ENCODE peak calls at places on chromosomes 6 and 20, in ten cellular contexts. I, Y, K, H, A, R, J, G, W and Z are unnamed samples.
A peak's percentile ranks its signal among the peaks of the same experiment; 100 is the strongest.

GRCh38 chr6:3289664-3290055 is 30.9 kb downstream of the PSMG4 start:
- DNase-seq in R (peak; percentile 18), G (no peak), J (no peak), K (no peak), W (peak; percentile 41), A (no peak), H (no peak), Y (no peak), I (no peak), Z (no peak)

GRCh38 chr6:25366785-25367657 is 87.8 kb downstream of the CARMIL1 start:
- DNase-seq in A (no peak), W (no peak), R (no peak), G (peak; percentile 20), H (peak; percentile 30), I (no peak), Y (no peak), J (no peak), K (no peak), Z (no peak)

GRCh38 chr6:169411296-169411695 is 157.7 kb upstream of the THBS2 start:
- DNase-seq in I (no peak), W (no peak), Y (no peak), G (no peak), K (no peak), A (no peak), H (no peak), J (no peak), R (no peak), Z (no peak)

GRCh38 chr6:140271759-140272377 is 897.4 kb upstream of the CITED2 start:
- DNase-seq in I (peak; percentile 65), Y (no peak), W (no peak), G (no peak), H (peak; percentile 34), A (no peak), K (no peak), R (no peak), J (peak; percentile 14), Z (no peak)

GRCh38 chr6:1763411-1763810 is 153.7 kb downstream of the FOXC1 start:
- DNase-seq in R (no peak), G (no peak), J (no peak), Y (no peak), H (no peak), A (no peak), K (no peak), I (no peak), W (no peak), Z (no peak)

GRCh38 chr6:149897015-149897697 is 757 bp downstream of the RAET1E start:
- DNase-seq in K (no peak), I (no peak), Y (peak; percentile 88), J (peak; percentile 44), R (peak; percentile 94), A (peak; percentile 3), H (no peak), G (no peak), W (peak; percentile 81), Z (peak; percentile 61)

GRCh38 chr6:141744971-141745370 is 387.8 kb upstream of the GJE1 start:
- DNase-seq in K (no peak), H (no peak), A (peak; percentile 83), I (no peak), W (no peak), Y (no peak), J (peak; percentile 1), R (no peak), G (no peak), Z (no peak)

GRCh38 chr20:8803065-8803464 is 265.8 kb upstream of the PLCB4 start:
- DNase-seq in W (no peak), R (no peak), K (no peak), G (no peak), A (no peak), H (no peak), J (no peak), Y (no peak), I (peak; percentile 74), Z (no peak)

GRCh38 chr6:138188278-138188923 is 26.7 kb downstream of the ARFGEF3 start:
- DNase-seq in A (no peak), Y (no peak), W (no peak), J (no peak), K (no peak), H (no peak), I (peak; percentile 74), G (no peak), R (no peak), Z (peak; percentile 21)

GRCh38 chr6:51112731-51113130 is 294.1 kb downstream of the TFAP2B start:
- DNase-seq in A (no peak), R (no peak), W (no peak), I (no peak), J (no peak), H (no peak), G (no peak), Y (no peak), K (no peak), Z (no peak)

GRCh38 chr6:309947-310346 is 17.7 kb downstream of the DUSP22 start:
- DNase-seq in W (peak; percentile 50), H (no peak), I (no peak), J (no peak), K (no peak), G (no peak), Y (no peak), R (no peak), A (no peak), Z (no peak)

GRCh38 chr20:2451939-2452732 is 18.5 kb downstream of the SNRPB start:
- DNase-seq in G (peak; percentile 62), R (peak; percentile 57), Y (peak; percentile 47), K (peak; percentile 61), J (peak; percentile 67), W (peak; percentile 83), I (peak; percentile 83), A (peak; percentile 38), H (peak; percentile 60), Z (peak; percentile 76)

GRCh38 chr20:44134897-44135810 is 51.8 kb downstream of the JPH2 start:
- DNase-seq in Y (no peak), R (no peak), W (no peak), I (peak; percentile 45), K (no peak), H (no peak), A (no peak), J (no peak), G (no peak), Z (no peak)

GRCh38 chr20:43536817-43537440 is 21.9 kb upstream of the SGK2 start:
- DNase-seq in R (no peak), G (no peak), A (no peak), W (no peak), J (no peak), K (no peak), H (no peak), Y (no peak), I (no peak), Z (no peak)

GRCh38 chr6:28816909-28817807 is 106.6 kb downstream of the TRIM27 start:
- DNase-seq in J (no peak), K (no peak), A (no peak), W (no peak), G (no peak), H (peak; percentile 37), Y (no peak), R (no peak), I (no peak), Z (no peak)

GRCh38 chr20:3741846-3742458 is 9.5 kb downstream of the HSPA12B start:
- DNase-seq in J (no peak), I (no peak), H (no peak), R (no peak), K (no peak), A (no peak), Y (no peak), W (no peak), G (no peak), Z (no peak)

GRCh38 chr20:14336667-14337066 is 745 bp downstream of the FLRT3 start:
- DNase-seq in J (peak; percentile 16), K (no peak), Y (no peak), R (no peak), I (peak; percentile 55), W (no peak), G (no peak), A (no peak), H (no peak), Z (peak; percentile 7)

GRCh38 chr20:57442160-57442887 is 51.1 kb downstream of the RBM38 start:
- DNase-seq in R (no peak), A (no peak), J (no peak), W (no peak), K (no peak), G (no peak), H (no peak), Y (no peak), I (peak; percentile 56), Z (no peak)